ENCODE peak calls at places on chromosomes 5 and 9, in nine cellular contexts. One of them, this sample, is unnamed.

GRCh38 chr5:33299621-33300208 is 141.1 kb upstream of the TARS1 start:
- DNase-seq in GM12892: no peak
- DNase-seq in left cardiac atrium: no peak
- DNase-seq in stimulated activated CD4-positive, alpha-beta T cell treated with anti-CD3 and anti-CD28 coated beads, Interleukin-1b, Interleukin-23, amount 100 ng/mL, for 24 hours: no peak
- DNase-seq in Kasumi-1: peak
- DNase-seq in GM19239: no peak
- DNase-seq in RWPE1: peak
- DNase-seq in SK-N-DZ: peak
- DNase-seq in KBM-7: peak
- DNase-seq in this sample: peak

GRCh38 chr5:148687427-148687826 is 33.1 kb upstream of the HTR4 start:
- DNase-seq in KBM-7: peak
- DNase-seq in stimulated activated CD4-positive, alpha-beta T cell treated with anti-CD3 and anti-CD28 coated beads, Interleukin-1b, Interleukin-23, amount 100 ng/mL, for 24 hours: no peak
- DNase-seq in Kasumi-1: peak
- DNase-seq in GM19239: peak
- DNase-seq in left cardiac atrium: no peak
- DNase-seq in SK-N-DZ: peak
- DNase-seq in RWPE1: no peak
- DNase-seq in GM12892: no peak
- DNase-seq in this sample: no peak

GRCh38 chr5:59760798-59761348 is 132.7 kb downstream of the PDE4D start:
- DNase-seq in Kasumi-1: no peak
- DNase-seq in KBM-7: no peak
- DNase-seq in RWPE1: peak
- DNase-seq in left cardiac atrium: no peak
- DNase-seq in GM19239: no peak
- DNase-seq in GM12892: no peak
- DNase-seq in stimulated activated CD4-positive, alpha-beta T cell treated with anti-CD3 and anti-CD28 coated beads, Interleukin-1b, Interleukin-23, amount 100 ng/mL, for 24 hours: no peak
- DNase-seq in SK-N-DZ: no peak
- DNase-seq in this sample: no peak

GRCh38 chr5:11878846-11879245 is 25.4 kb downstream of the CTNND2 start:
- DNase-seq in KBM-7: no peak
- DNase-seq in SK-N-DZ: no peak
- DNase-seq in GM12892: no peak
- DNase-seq in stimulated activated CD4-positive, alpha-beta T cell treated with anti-CD3 and anti-CD28 coated beads, Interleukin-1b, Interleukin-23, amount 100 ng/mL, for 24 hours: no peak
- DNase-seq in left cardiac atrium: no peak
- DNase-seq in GM19239: no peak
- DNase-seq in RWPE1: no peak
- DNase-seq in Kasumi-1: no peak
- DNase-seq in this sample: peak

GRCh38 chr9:18632624-18633407 is 158.9 kb downstream of the ADAMTSL1 start:
- DNase-seq in GM19239: no peak
- DNase-seq in RWPE1: peak
- DNase-seq in Kasumi-1: no peak
- DNase-seq in left cardiac atrium: peak
- DNase-seq in stimulated activated CD4-positive, alpha-beta T cell treated with anti-CD3 and anti-CD28 coated beads, Interleukin-1b, Interleukin-23, amount 100 ng/mL, for 24 hours: no peak
- DNase-seq in KBM-7: no peak
- DNase-seq in SK-N-DZ: no peak
- DNase-seq in GM12892: no peak
- DNase-seq in this sample: no peak

GRCh38 chr5:6765612-6766525 is 52.6 kb downstream of the TENT4A start:
- DNase-seq in SK-N-DZ: peak
- DNase-seq in Kasumi-1: peak
- DNase-seq in left cardiac atrium: peak
- DNase-seq in stimulated activated CD4-positive, alpha-beta T cell treated with anti-CD3 and anti-CD28 coated beads, Interleukin-1b, Interleukin-23, amount 100 ng/mL, for 24 hours: peak
- DNase-seq in KBM-7: peak
- DNase-seq in GM19239: peak
- DNase-seq in GM12892: peak
- DNase-seq in RWPE1: peak
- DNase-seq in this sample: peak

GRCh38 chr5:63960646-63961045 is 1.6 kb downstream of the HTR1A start:
- DNase-seq in KBM-7: no peak
- DNase-seq in GM19239: no peak
- DNase-seq in RWPE1: no peak
- DNase-seq in Kasumi-1: no peak
- DNase-seq in stimulated activated CD4-positive, alpha-beta T cell treated with anti-CD3 and anti-CD28 coated beads, Interleukin-1b, Interleukin-23, amount 100 ng/mL, for 24 hours: no peak
- DNase-seq in SK-N-DZ: no peak
- DNase-seq in left cardiac atrium: no peak
- DNase-seq in GM12892: no peak
- DNase-seq in this sample: no peak

GRCh38 chr9:110330484-110331115 is 7.1 kb downstream of the TXNDC8 start:
- DNase-seq in stimulated activated CD4-positive, alpha-beta T cell treated with anti-CD3 and anti-CD28 coated beads, Interleukin-1b, Interleukin-23, amount 100 ng/mL, for 24 hours: no peak
- DNase-seq in Kasumi-1: no peak
- DNase-seq in GM12892: no peak
- DNase-seq in RWPE1: no peak
- DNase-seq in GM19239: no peak
- DNase-seq in left cardiac atrium: no peak
- DNase-seq in SK-N-DZ: no peak
- DNase-seq in KBM-7: no peak
- DNase-seq in this sample: no peak

GRCh38 chr9:80410106-80410505 is 838.3 kb downstream of the TLE4 start:
- DNase-seq in RWPE1: no peak
- DNase-seq in GM12892: no peak
- DNase-seq in stimulated activated CD4-positive, alpha-beta T cell treated with anti-CD3 and anti-CD28 coated beads, Interleukin-1b, Interleukin-23, amount 100 ng/mL, for 24 hours: no peak
- DNase-seq in left cardiac atrium: no peak
- DNase-seq in GM19239: no peak
- DNase-seq in Kasumi-1: no peak
- DNase-seq in SK-N-DZ: peak
- DNase-seq in KBM-7: no peak
- DNase-seq in this sample: peak

GRCh38 chr5:173925449-173926071 is 37.4 kb downstream of the CPEB4 start:
- DNase-seq in left cardiac atrium: peak
- DNase-seq in KBM-7: peak
- DNase-seq in GM12892: no peak
- DNase-seq in Kasumi-1: peak
- DNase-seq in GM19239: no peak
- DNase-seq in SK-N-DZ: peak
- DNase-seq in stimulated activated CD4-positive, alpha-beta T cell treated with anti-CD3 and anti-CD28 coated beads, Interleukin-1b, Interleukin-23, amount 100 ng/mL, for 24 hours: no peak
- DNase-seq in RWPE1: peak
- DNase-seq in this sample: peak

GRCh38 chr5:32249668-32250067 is 63.1 kb downstream of the MTMR12 start:
- DNase-seq in KBM-7: no peak
- DNase-seq in RWPE1: no peak
- DNase-seq in Kasumi-1: no peak
- DNase-seq in GM19239: no peak
- DNase-seq in left cardiac atrium: no peak
- DNase-seq in stimulated activated CD4-positive, alpha-beta T cell treated with anti-CD3 and anti-CD28 coated beads, Interleukin-1b, Interleukin-23, amount 100 ng/mL, for 24 hours: no peak
- DNase-seq in GM12892: no peak
- DNase-seq in SK-N-DZ: no peak
- DNase-seq in this sample: no peak

GRCh38 chr9:131744715-131745201 is 4.9 kb upstream of the RAPGEF1 start:
- DNase-seq in Kasumi-1: no peak
- DNase-seq in SK-N-DZ: peak
- DNase-seq in left cardiac atrium: no peak
- DNase-seq in GM12892: no peak
- DNase-seq in RWPE1: no peak
- DNase-seq in stimulated activated CD4-positive, alpha-beta T cell treated with anti-CD3 and anti-CD28 coated beads, Interleukin-1b, Interleukin-23, amount 100 ng/mL, for 24 hours: no peak
- DNase-seq in GM19239: no peak
- DNase-seq in KBM-7: no peak
- DNase-seq in this sample: peak

GRCh38 chr9:132114102-132114707 is 34.5 kb upstream of the MED27 start:
- DNase-seq in Kasumi-1: no peak
- DNase-seq in stimulated activated CD4-positive, alpha-beta T cell treated with anti-CD3 and anti-CD28 coated beads, Interleukin-1b, Interleukin-23, amount 100 ng/mL, for 24 hours: no peak
- DNase-seq in SK-N-DZ: peak
- DNase-seq in left cardiac atrium: peak
- DNase-seq in GM12892: no peak
- DNase-seq in RWPE1: peak
- DNase-seq in GM19239: no peak
- DNase-seq in KBM-7: peak
- DNase-seq in this sample: peak

GRCh38 chr9:114140850-114141249 is 14.5 kb upstream of the COL27A1 start:
- DNase-seq in stimulated activated CD4-positive, alpha-beta T cell treated with anti-CD3 and anti-CD28 coated beads, Interleukin-1b, Interleukin-23, amount 100 ng/mL, for 24 hours: no peak
- DNase-seq in Kasumi-1: no peak
- DNase-seq in left cardiac atrium: no peak
- DNase-seq in GM19239: no peak
- DNase-seq in GM12892: no peak
- DNase-seq in KBM-7: no peak
- DNase-seq in SK-N-DZ: no peak
- DNase-seq in RWPE1: no peak
- DNase-seq in this sample: peak

GRCh38 chr9:120950421-120951388 is 24.1 kb upstream of the TRAF1 start:
- DNase-seq in stimulated activated CD4-positive, alpha-beta T cell treated with anti-CD3 and anti-CD28 coated beads, Interleukin-1b, Interleukin-23, amount 100 ng/mL, for 24 hours: no peak
- DNase-seq in Kasumi-1: no peak
- DNase-seq in SK-N-DZ: no peak
- DNase-seq in RWPE1: no peak
- DNase-seq in GM12892: no peak
- DNase-seq in KBM-7: peak
- DNase-seq in left cardiac atrium: no peak
- DNase-seq in GM19239: no peak
- DNase-seq in this sample: no peak

GRCh38 chr9:127919253-127919815 is 2.5 kb upstream of the ST6GALNAC4 start:
- DNase-seq in GM12892: no peak
- DNase-seq in stimulated activated CD4-positive, alpha-beta T cell treated with anti-CD3 and anti-CD28 coated beads, Interleukin-1b, Interleukin-23, amount 100 ng/mL, for 24 hours: no peak
- DNase-seq in KBM-7: peak
- DNase-seq in SK-N-DZ: no peak
- DNase-seq in RWPE1: peak
- DNase-seq in left cardiac atrium: peak
- DNase-seq in GM19239: no peak
- DNase-seq in Kasumi-1: no peak
- DNase-seq in this sample: no peak

GRCh38 chr5:124906339-124907097 is 160.1 kb upstream of the ZNF608 start:
- DNase-seq in stimulated activated CD4-positive, alpha-beta T cell treated with anti-CD3 and anti-CD28 coated beads, Interleukin-1b, Interleukin-23, amount 100 ng/mL, for 24 hours: no peak
- DNase-seq in KBM-7: peak
- DNase-seq in SK-N-DZ: peak
- DNase-seq in left cardiac atrium: peak
- DNase-seq in Kasumi-1: peak
- DNase-seq in GM19239: no peak
- DNase-seq in RWPE1: peak
- DNase-seq in GM12892: no peak
- DNase-seq in this sample: peak

GRCh38 chr9:129109504-129109903 is 1.1 kb downstream of the CRAT start:
- DNase-seq in Kasumi-1: peak
- DNase-seq in SK-N-DZ: peak
- DNase-seq in GM19239: no peak
- DNase-seq in KBM-7: peak
- DNase-seq in GM12892: no peak
- DNase-seq in stimulated activated CD4-positive, alpha-beta T cell treated with anti-CD3 and anti-CD28 coated beads, Interleukin-1b, Interleukin-23, amount 100 ng/mL, for 24 hours: no peak
- DNase-seq in RWPE1: peak
- DNase-seq in left cardiac atrium: peak
- DNase-seq in this sample: no peak

GRCh38 chr9:74920944-74921626 is 31.6 kb downstream of the C9orf40 start:
- DNase-seq in GM12892: no peak
- DNase-seq in SK-N-DZ: no peak
- DNase-seq in GM19239: no peak
- DNase-seq in left cardiac atrium: no peak
- DNase-seq in RWPE1: peak
- DNase-seq in KBM-7: no peak
- DNase-seq in Kasumi-1: no peak
- DNase-seq in stimulated activated CD4-positive, alpha-beta T cell treated with anti-CD3 and anti-CD28 coated beads, Interleukin-1b, Interleukin-23, amount 100 ng/mL, for 24 hours: no peak
- DNase-seq in this sample: no peak

GRCh38 chr5:53201746-53202145 is 92.2 kb upstream of the MOCS2 start:
- DNase-seq in RWPE1: no peak
- DNase-seq in left cardiac atrium: no peak
- DNase-seq in stimulated activated CD4-positive, alpha-beta T cell treated with anti-CD3 and anti-CD28 coated beads, Interleukin-1b, Interleukin-23, amount 100 ng/mL, for 24 hours: no peak
- DNase-seq in GM12892: no peak
- DNase-seq in GM19239: no peak
- DNase-seq in Kasumi-1: peak
- DNase-seq in SK-N-DZ: no peak
- DNase-seq in KBM-7: peak
- DNase-seq in this sample: no peak

GRCh38 chr9:123375725-123376132 is 19.7 kb downstream of the CRB2 start:
- DNase-seq in RWPE1: peak
- DNase-seq in left cardiac atrium: no peak
- DNase-seq in stimulated activated CD4-positive, alpha-beta T cell treated with anti-CD3 and anti-CD28 coated beads, Interleukin-1b, Interleukin-23, amount 100 ng/mL, for 24 hours: no peak
- DNase-seq in GM12892: no peak
- DNase-seq in GM19239: no peak
- DNase-seq in Kasumi-1: peak
- DNase-seq in KBM-7: peak
- DNase-seq in SK-N-DZ: no peak
- DNase-seq in this sample: no peak

GRCh38 chr9:80352967-80353366 is 781.2 kb downstream of the TLE4 start:
- DNase-seq in GM12892: no peak
- DNase-seq in RWPE1: no peak
- DNase-seq in KBM-7: no peak
- DNase-seq in left cardiac atrium: no peak
- DNase-seq in SK-N-DZ: no peak
- DNase-seq in GM19239: no peak
- DNase-seq in stimulated activated CD4-positive, alpha-beta T cell treated with anti-CD3 and anti-CD28 coated beads, Interleukin-1b, Interleukin-23, amount 100 ng/mL, for 24 hours: no peak
- DNase-seq in Kasumi-1: no peak
- DNase-seq in this sample: no peak

GRCh38 chr5:134184155-134185135 is 7.7 kb upstream of the SKP1 start:
- DNase-seq in RWPE1: peak
- DNase-seq in SK-N-DZ: peak
- DNase-seq in Kasumi-1: peak
- DNase-seq in stimulated activated CD4-positive, alpha-beta T cell treated with anti-CD3 and anti-CD28 coated beads, Interleukin-1b, Interleukin-23, amount 100 ng/mL, for 24 hours: peak
- DNase-seq in left cardiac atrium: peak
- DNase-seq in GM12892: peak
- DNase-seq in GM19239: peak
- DNase-seq in KBM-7: peak
- DNase-seq in this sample: peak

GRCh38 chr5:2475902-2476301 is 275.6 kb downstream of the IRX2 start:
- DNase-seq in SK-N-DZ: no peak
- DNase-seq in KBM-7: no peak
- DNase-seq in RWPE1: no peak
- DNase-seq in left cardiac atrium: no peak
- DNase-seq in GM19239: no peak
- DNase-seq in Kasumi-1: no peak
- DNase-seq in stimulated activated CD4-positive, alpha-beta T cell treated with anti-CD3 and anti-CD28 coated beads, Interleukin-1b, Interleukin-23, amount 100 ng/mL, for 24 hours: no peak
- DNase-seq in GM12892: no peak
- DNase-seq in this sample: no peak

GRCh38 chr5:169548315-169548714 is 35.3 kb upstream of the SPDL1 start:
- DNase-seq in KBM-7: peak
- DNase-seq in stimulated activated CD4-positive, alpha-beta T cell treated with anti-CD3 and anti-CD28 coated beads, Interleukin-1b, Interleukin-23, amount 100 ng/mL, for 24 hours: no peak
- DNase-seq in GM19239: no peak
- DNase-seq in RWPE1: peak
- DNase-seq in left cardiac atrium: no peak
- DNase-seq in SK-N-DZ: peak
- DNase-seq in Kasumi-1: no peak
- DNase-seq in GM12892: no peak
- DNase-seq in this sample: peak

GRCh38 chr5:156310115-156310514 is 16.8 kb upstream of the SGCD start:
- DNase-seq in stimulated activated CD4-positive, alpha-beta T cell treated with anti-CD3 and anti-CD28 coated beads, Interleukin-1b, Interleukin-23, amount 100 ng/mL, for 24 hours: no peak
- DNase-seq in RWPE1: no peak
- DNase-seq in GM12892: no peak
- DNase-seq in SK-N-DZ: no peak
- DNase-seq in left cardiac atrium: no peak
- DNase-seq in Kasumi-1: no peak
- DNase-seq in GM19239: no peak
- DNase-seq in KBM-7: no peak
- DNase-seq in this sample: no peak

GRCh38 chr9:122392714-122393113 is 21.9 kb downstream of the PTGS1 start:
- DNase-seq in GM19239: no peak
- DNase-seq in GM12892: no peak
- DNase-seq in SK-N-DZ: no peak
- DNase-seq in Kasumi-1: no peak
- DNase-seq in RWPE1: no peak
- DNase-seq in KBM-7: no peak
- DNase-seq in stimulated activated CD4-positive, alpha-beta T cell treated with anti-CD3 and anti-CD28 coated beads, Interleukin-1b, Interleukin-23, amount 100 ng/mL, for 24 hours: no peak
- DNase-seq in left cardiac atrium: no peak
- DNase-seq in this sample: no peak

GRCh38 chr9:133726401-133727276 is 11.5 kb downstream of the SARDH start:
- DNase-seq in SK-N-DZ: peak
- DNase-seq in Kasumi-1: peak
- DNase-seq in GM19239: no peak
- DNase-seq in KBM-7: peak
- DNase-seq in RWPE1: peak
- DNase-seq in left cardiac atrium: peak
- DNase-seq in GM12892: peak
- DNase-seq in stimulated activated CD4-positive, alpha-beta T cell treated with anti-CD3 and anti-CD28 coated beads, Interleukin-1b, Interleukin-23, amount 100 ng/mL, for 24 hours: no peak
- DNase-seq in this sample: no peak

GRCh38 chr9:16133556-16134227 is 580.8 kb downstream of the CCDC171 start:
- DNase-seq in GM12892: peak
- DNase-seq in stimulated activated CD4-positive, alpha-beta T cell treated with anti-CD3 and anti-CD28 coated beads, Interleukin-1b, Interleukin-23, amount 100 ng/mL, for 24 hours: no peak
- DNase-seq in left cardiac atrium: peak
- DNase-seq in SK-N-DZ: no peak
- DNase-seq in Kasumi-1: peak
- DNase-seq in RWPE1: peak
- DNase-seq in GM19239: peak
- DNase-seq in KBM-7: peak
- DNase-seq in this sample: peak

GRCh38 chr5:143228597-143229293 is 174.7 kb downstream of the NR3C1 start:
- DNase-seq in GM12892: no peak
- DNase-seq in left cardiac atrium: no peak
- DNase-seq in Kasumi-1: no peak
- DNase-seq in RWPE1: no peak
- DNase-seq in SK-N-DZ: no peak
- DNase-seq in KBM-7: no peak
- DNase-seq in stimulated activated CD4-positive, alpha-beta T cell treated with anti-CD3 and anti-CD28 coated beads, Interleukin-1b, Interleukin-23, amount 100 ng/mL, for 24 hours: no peak
- DNase-seq in GM19239: no peak
- DNase-seq in this sample: no peak

This sample was measured in globus pallidus.